ENCODE peak calls at places on chromosomes 3 and 15, in five cellular contexts. N is A549, X is heart left ventricle, E is iPS DF 6.9, P is right lobe of liver. Z is an unnamed sample.

GRCh38 chr3:48400824-48401433 is 28.9 kb downstream of the FBXW12 start:
- DNase-seq in P (peak; percentile 70), N (peak; percentile 70), E (peak; percentile 55), X (peak; percentile 56), Z (peak; percentile 37)

GRCh38 chr3:13812039-13812438 is 67.8 kb downstream of the WNT7A start:
- DNase-seq in X (no peak), N (no peak), E (no peak), P (no peak), Z (peak; percentile 54)

GRCh38 chr15:89139613-89140499 is 51.6 kb downstream of the ABHD2 start:
- DNase-seq in N (peak; percentile 36), P (peak; percentile 72), X (peak; percentile 61), E (no peak), Z (no peak)

GRCh38 chr3:157282261-157283191 is 122.6 kb upstream of the CCNL1 start:
- DNase-seq in X (no peak), P (no peak), E (no peak), N (no peak), Z (no peak)

GRCh38 chr15:49301562-49301961 is 121.5 kb upstream of the FGF7 start:
- DNase-seq in N (no peak), P (no peak), E (no peak), X (no peak), Z (no peak)

GRCh38 chr3:58051196-58051595 is 43.0 kb downstream of the FLNB start:
- DNase-seq in N (peak; percentile 65), X (no peak), P (no peak), E (no peak), Z (no peak)

GRCh38 chr3:59908280-59908679 is 858.5 kb upstream of the CFAP20DC start:
- DNase-seq in P (no peak), N (no peak), X (no peak), E (no peak), Z (peak; percentile 66)

GRCh38 chr15:48566669-48567068 is 78.8 kb downstream of the FBN1 start:
- DNase-seq in X (no peak), P (no peak), N (no peak), E (no peak), Z (no peak)

GRCh38 chr3:115671761-115672455 is 48.6 kb downstream of the GAP43 start:
- DNase-seq in X (no peak), P (no peak), N (no peak), E (no peak), Z (no peak)

GRCh38 chr15:79724312-79724711 is 172.5 kb downstream of the MTHFS start:
- DNase-seq in N (no peak), E (no peak), X (no peak), P (no peak), Z (no peak)

GRCh38 chr15:70023064-70023768 is 74.5 kb downstream of the TLE3 start:
- DNase-seq in X (no peak), N (peak; percentile 24), P (no peak), E (no peak), Z (no peak)

GRCh38 chr15:50830477-50831354 is 65.2 kb upstream of the SPPL2A start:
- DNase-seq in X (no peak), N (no peak), P (no peak), E (no peak), Z (no peak)

GRCh38 chr3:64129581-64129980 is 95.7 kb downstream of the PRICKLE2 start:
- DNase-seq in X (no peak), P (no peak), N (no peak), E (no peak), Z (no peak)

GRCh38 chr15:59866642-59867041 is 137.5 kb upstream of the FOXB1 start:
- DNase-seq in X (no peak), E (no peak), P (no peak), N (no peak), Z (no peak)

GRCh38 chr3:142563491-142563997 is 15.0 kb downstream of the ATR start:
- DNase-seq in E (no peak), P (no peak), N (no peak), X (no peak), Z (no peak)

GRCh38 chr3:4533489-4534443 is 40.6 kb downstream of the ITPR1 start:
- DNase-seq in P (peak; percentile 72), X (no peak), E (no peak), N (no peak), Z (no peak)

GRCh38 chr3:31847760-31848159 is 133.3 kb downstream of the OSBPL10 start:
- DNase-seq in N (no peak), E (no peak), P (no peak), X (no peak), Z (no peak)

GRCh38 chr3:55877703-55878102 is 390.6 kb upstream of the WNT5A start:
- DNase-seq in P (no peak), N (no peak), X (no peak), E (no peak), Z (no peak)

GRCh38 chr3:128950223-128950938 is 43.5 kb downstream of the CFAP92 start:
- DNase-seq in P (no peak), N (peak; percentile 44), E (no peak), X (no peak), Z (no peak)

GRCh38 chr15:30990036-30990435 is 1.4 kb downstream of the MTMR10 start:
- DNase-seq in P (no peak), N (peak; percentile 46), X (no peak), E (no peak), Z (no peak)
- H3K4me3 ChIP-seq in P (peak overlapping the region; percentile 69), N (peak overlapping the region; percentile 78), X (peak overlapping the region; percentile 99), E (no peak overlapping the region), Z (no peak overlapping the region)

DNA sequence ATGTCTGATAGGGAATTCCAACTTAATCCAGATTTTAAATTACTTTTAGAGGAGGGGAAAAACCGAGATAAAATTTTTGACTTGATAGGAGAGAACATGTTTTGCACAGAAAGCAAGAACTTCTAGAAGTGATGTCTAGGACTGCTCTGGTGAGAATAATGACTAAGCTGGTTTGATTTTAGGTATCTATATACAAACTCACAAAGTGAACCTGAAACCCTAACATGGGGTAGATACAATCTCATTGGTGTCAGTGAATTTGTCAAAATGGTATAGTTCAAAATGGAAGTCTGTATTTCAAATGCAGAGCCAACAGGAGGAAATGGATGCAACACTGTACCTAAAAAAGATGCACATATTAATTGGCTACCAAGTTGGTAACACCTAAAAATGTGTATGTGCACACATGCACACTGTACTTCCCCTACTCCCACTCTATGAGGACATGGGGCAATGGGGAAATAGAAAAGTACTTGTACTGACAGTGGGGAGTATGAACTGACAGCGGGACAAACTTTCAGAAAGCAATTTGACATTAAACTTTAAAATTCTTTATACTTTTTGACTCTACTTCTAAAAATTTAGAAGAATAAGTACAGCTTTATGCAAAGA is 53.0 kb downstream of the NR1I2 start:
- DNase-seq in N (no peak), X (no peak), E (no peak), P (no peak), Z (no peak)
- H3K4me3 ChIP-seq in N (no peak overlapping the region), X (no peak overlapping the region), E (no peak overlapping the region), P (no peak overlapping the region), Z (no peak overlapping the region)

GRCh38 chr3:15327941-15328340 is 4.4 kb downstream of the SH3BP5 start:
- DNase-seq in E (no peak), X (no peak), P (no peak), N (no peak), Z (no peak)

GRCh38 chr3:15331606-15332404 is 581 bp downstream of the SH3BP5 start:
- DNase-seq in N (no peak), E (no peak), P (peak; percentile 68), X (peak; percentile 72), Z (no peak)

GRCh38 chr3:15331072-15331605 is 1.2 kb downstream of the SH3BP5 start:
- DNase-seq in P (no peak), X (no peak), E (no peak), N (no peak), Z (no peak)

GRCh38 chr3:15329058-15330005 is 3.1 kb downstream of the SH3BP5 start:
- DNase-seq in P (no peak), X (no peak), N (no peak), E (no peak), Z (no peak)

DNA sequence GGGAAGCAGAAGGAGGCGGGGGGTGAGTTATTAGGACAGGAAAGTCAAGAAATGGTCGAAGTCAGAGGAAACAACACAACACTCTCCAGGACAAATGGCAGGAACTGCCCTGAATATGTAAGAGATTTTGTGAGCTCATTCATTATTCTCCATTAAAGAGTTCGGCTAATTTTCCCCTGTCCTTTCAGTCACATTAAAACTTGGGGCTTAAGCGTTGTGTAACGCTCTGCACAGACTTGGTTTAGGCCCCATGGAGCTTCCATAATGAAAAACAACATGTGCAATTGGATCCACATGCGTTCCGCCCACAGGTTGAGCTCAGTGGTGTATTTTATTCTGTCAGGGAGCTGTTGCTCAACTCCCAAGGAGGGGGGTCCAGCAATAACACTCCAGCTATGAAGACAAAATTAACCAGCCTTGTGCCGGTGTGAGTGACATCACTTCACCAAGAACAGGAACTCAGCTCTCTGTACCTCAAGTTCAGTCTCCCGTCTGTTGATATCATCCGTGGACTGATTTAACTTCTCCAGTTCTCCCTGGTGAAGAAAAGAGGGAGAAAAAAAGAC is 2.3 kb downstream of the SH3BP5 start:
- DNase-seq in E (no peak), N (no peak), X (no peak), P (no peak), Z (no peak)
- H3K4me3 ChIP-seq in E (no peak overlapping the region), N (no peak overlapping the region), X (peak overlapping the region; percentile 91), P (no peak overlapping the region), Z (no peak overlapping the region)

DNA sequence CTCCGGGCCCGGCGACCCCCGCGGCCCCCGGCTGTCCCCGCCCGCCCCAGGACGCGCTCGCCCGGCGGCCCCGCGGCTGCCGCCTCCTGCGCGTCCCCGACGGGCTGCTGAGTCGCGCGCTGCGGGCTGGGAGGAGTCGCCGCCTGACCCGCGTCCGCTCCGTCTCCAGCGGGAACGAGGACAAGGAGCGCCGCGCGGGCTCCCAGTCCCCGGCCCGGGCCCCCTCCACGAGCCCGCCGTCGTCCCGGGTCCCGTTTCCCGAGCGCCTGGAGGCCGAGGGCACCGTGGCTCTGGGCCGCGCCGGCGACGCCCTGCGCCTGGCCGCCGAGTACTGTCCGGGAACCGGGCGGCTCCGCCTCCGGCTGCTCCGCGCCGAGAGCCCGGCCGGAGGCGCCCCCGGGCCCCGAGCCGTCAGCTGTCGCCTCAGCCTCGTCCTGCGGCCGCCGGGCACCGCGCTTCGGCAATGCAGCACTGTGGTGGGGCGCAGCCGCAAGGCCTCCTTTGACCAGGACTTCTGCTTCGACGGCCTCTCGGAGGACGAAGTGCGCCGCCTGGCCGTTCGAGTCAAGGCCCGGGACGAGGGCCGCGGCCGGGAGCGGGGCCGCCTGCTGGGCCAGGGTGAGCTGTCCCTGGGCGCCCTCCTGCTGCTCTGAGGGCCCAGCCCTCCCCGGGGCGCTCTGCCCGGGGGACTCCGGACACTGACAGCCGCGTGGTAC is 1.5 kb downstream of the C2CD4A start:
- DNase-seq in E (no peak), X (peak; percentile 84), N (peak; percentile 81), P (peak; percentile 62), Z (peak; percentile 30)
- H3K4me3 ChIP-seq in E (peak overlapping the region; percentile 47), X (peak overlapping the region; percentile 63), N (peak overlapping the region; percentile 58), P (peak overlapping the region; percentile 38), Z (peak overlapping the region; percentile 36)

GRCh38 chr3:69738291-69738690 is 973 bp upstream of the MITF start:
- DNase-seq in N (no peak), P (no peak), X (no peak), E (no peak), Z (no peak)
- H3K4me3 ChIP-seq in N (peak overlapping the region; percentile 85), P (peak overlapping the region; percentile 67), X (peak overlapping the region; percentile 83), E (peak overlapping the region; percentile 98), Z (no peak overlapping the region)